ENCODE peak calls at places on chromosomes 5 and 9, in nine cellular contexts. One of them, this sample, is unnamed.

GRCh38 chr5:100867039-100867562 is 36.0 kb downstream of the ST8SIA4 start:
- DNase-seq in CD8-positive, alpha-beta T cell: no peak
- DNase-seq in astrocyte: no peak
- DNase-seq in AG10803: no peak
- DNase-seq in dorsolateral prefrontal cortex: no peak
- DNase-seq in breast epithelium: no peak
- DNase-seq in AG04449: no peak
- DNase-seq in AG04450: no peak
- DNase-seq in tibial artery: no peak
- DNase-seq in this sample: no peak

GRCh38 chr5:96509313-96509712 is 76.3 kb upstream of the PCSK1 start:
- DNase-seq in AG04449: no peak
- DNase-seq in CD8-positive, alpha-beta T cell: no peak
- DNase-seq in breast epithelium: no peak
- DNase-seq in AG04450: no peak
- DNase-seq in tibial artery: no peak
- DNase-seq in AG10803: peak
- DNase-seq in astrocyte: peak
- DNase-seq in dorsolateral prefrontal cortex: no peak
- DNase-seq in this sample: no peak

GRCh38 chr5:40437452-40437861 is 242.3 kb upstream of the PTGER4 start:
- DNase-seq in AG04450: no peak
- DNase-seq in AG04449: no peak
- DNase-seq in tibial artery: no peak
- DNase-seq in CD8-positive, alpha-beta T cell: no peak
- DNase-seq in breast epithelium: no peak
- DNase-seq in astrocyte: peak
- DNase-seq in dorsolateral prefrontal cortex: no peak
- DNase-seq in AG10803: peak
- DNase-seq in this sample: no peak

GRCh38 chr9:6584881-6585597 is 60.5 kb downstream of the GLDC start:
- DNase-seq in astrocyte: peak
- DNase-seq in breast epithelium: no peak
- DNase-seq in tibial artery: no peak
- DNase-seq in AG04450: no peak
- DNase-seq in dorsolateral prefrontal cortex: no peak
- DNase-seq in AG10803: peak
- DNase-seq in CD8-positive, alpha-beta T cell: no peak
- DNase-seq in AG04449: no peak
- DNase-seq in this sample: no peak

GRCh38 chr5:130550553-130550940 is 614.5 kb downstream of the HINT1 start:
- DNase-seq in astrocyte: peak
- DNase-seq in AG04450: no peak
- DNase-seq in AG04449: no peak
- DNase-seq in AG10803: no peak
- DNase-seq in breast epithelium: no peak
- DNase-seq in CD8-positive, alpha-beta T cell: no peak
- DNase-seq in dorsolateral prefrontal cortex: no peak
- DNase-seq in tibial artery: no peak
- DNase-seq in this sample: no peak

GRCh38 chr5:59652449-59652848 is 241.1 kb downstream of the PDE4D start:
- DNase-seq in CD8-positive, alpha-beta T cell: no peak
- DNase-seq in astrocyte: no peak
- DNase-seq in tibial artery: no peak
- DNase-seq in AG04449: no peak
- DNase-seq in dorsolateral prefrontal cortex: no peak
- DNase-seq in breast epithelium: no peak
- DNase-seq in AG10803: no peak
- DNase-seq in AG04450: no peak
- DNase-seq in this sample: no peak

GRCh38 chr9:86176468-86176867 is 77.1 kb upstream of the GOLM1 start:
- DNase-seq in dorsolateral prefrontal cortex: no peak
- DNase-seq in AG10803: no peak
- DNase-seq in astrocyte: peak
- DNase-seq in tibial artery: no peak
- DNase-seq in AG04449: no peak
- DNase-seq in CD8-positive, alpha-beta T cell: no peak
- DNase-seq in breast epithelium: no peak
- DNase-seq in AG04450: no peak
- DNase-seq in this sample: no peak

GRCh38 chr5:157159209-157159751 is 6.8 kb downstream of the GARIN3 start:
- DNase-seq in AG10803: no peak
- DNase-seq in dorsolateral prefrontal cortex: no peak
- DNase-seq in CD8-positive, alpha-beta T cell: no peak
- DNase-seq in AG04450: no peak
- DNase-seq in astrocyte: no peak
- DNase-seq in tibial artery: no peak
- DNase-seq in breast epithelium: no peak
- DNase-seq in AG04449: no peak
- DNase-seq in this sample: no peak

GRCh38 chr5:98454904-98455303 is 318.6 kb upstream of the RGMB start:
- DNase-seq in AG10803: peak
- DNase-seq in AG04449: peak
- DNase-seq in CD8-positive, alpha-beta T cell: no peak
- DNase-seq in AG04450: peak
- DNase-seq in dorsolateral prefrontal cortex: no peak
- DNase-seq in breast epithelium: no peak
- DNase-seq in astrocyte: peak
- DNase-seq in tibial artery: no peak
- DNase-seq in this sample: no peak

GRCh38 chr9:70111042-70111602 is 67.5 kb downstream of the MAMDC2 start:
- DNase-seq in astrocyte: peak
- DNase-seq in tibial artery: peak
- DNase-seq in AG04450: peak
- DNase-seq in dorsolateral prefrontal cortex: peak
- DNase-seq in AG10803: peak
- DNase-seq in CD8-positive, alpha-beta T cell: peak
- DNase-seq in breast epithelium: peak
- DNase-seq in AG04449: no peak
- DNase-seq in this sample: peak

GRCh38 chr5:10145922-10146321 is 103.8 kb downstream of the ATPSCKMT start:
- DNase-seq in CD8-positive, alpha-beta T cell: no peak
- DNase-seq in breast epithelium: no peak
- DNase-seq in dorsolateral prefrontal cortex: no peak
- DNase-seq in AG04449: peak
- DNase-seq in astrocyte: peak
- DNase-seq in tibial artery: no peak
- DNase-seq in AG10803: peak
- DNase-seq in AG04450: peak
- DNase-seq in this sample: peak

GRCh38 chr5:180209137-180209581 is at the start of gene RASGEF1C:
- DNase-seq in AG04449: no peak
- DNase-seq in AG10803: peak
- DNase-seq in astrocyte: peak
- DNase-seq in dorsolateral prefrontal cortex: no peak
- DNase-seq in CD8-positive, alpha-beta T cell: peak
- DNase-seq in tibial artery: no peak
- DNase-seq in breast epithelium: no peak
- DNase-seq in AG04450: peak
- DNase-seq in this sample: no peak

GRCh38 chr5:149895416-149896345 is 48.9 kb downstream of the PDE6A start:
- DNase-seq in dorsolateral prefrontal cortex: no peak
- DNase-seq in breast epithelium: no peak
- DNase-seq in AG10803: no peak
- DNase-seq in AG04450: no peak
- DNase-seq in tibial artery: no peak
- DNase-seq in AG04449: no peak
- DNase-seq in astrocyte: peak
- DNase-seq in CD8-positive, alpha-beta T cell: no peak
- DNase-seq in this sample: no peak

GRCh38 chr9:4837126-4837767 is 44.5 kb downstream of the RCL1 start:
- DNase-seq in breast epithelium: no peak
- DNase-seq in AG04450: no peak
- DNase-seq in dorsolateral prefrontal cortex: no peak
- DNase-seq in CD8-positive, alpha-beta T cell: no peak
- DNase-seq in tibial artery: peak
- DNase-seq in AG04449: no peak
- DNase-seq in astrocyte: peak
- DNase-seq in AG10803: peak
- DNase-seq in this sample: no peak

GRCh38 chr9:105103776-105104175 is 140.7 kb upstream of the SLC44A1 start:
- DNase-seq in CD8-positive, alpha-beta T cell: no peak
- DNase-seq in AG04450: no peak
- DNase-seq in tibial artery: no peak
- DNase-seq in AG10803: no peak
- DNase-seq in astrocyte: peak
- DNase-seq in AG04449: no peak
- DNase-seq in dorsolateral prefrontal cortex: no peak
- DNase-seq in breast epithelium: no peak
- DNase-seq in this sample: no peak

GRCh38 chr5:171442287-171443042 is 23.0 kb downstream of the FGF18 start:
- DNase-seq in AG04450: peak
- DNase-seq in CD8-positive, alpha-beta T cell: no peak
- DNase-seq in dorsolateral prefrontal cortex: no peak
- DNase-seq in AG04449: no peak
- DNase-seq in breast epithelium: no peak
- DNase-seq in tibial artery: no peak
- DNase-seq in AG10803: no peak
- DNase-seq in astrocyte: peak
- DNase-seq in this sample: no peak

GRCh38 chr5:163498886-163499285 is 6.5 kb upstream of the MAT2B start:
- DNase-seq in AG10803: no peak
- DNase-seq in AG04450: no peak
- DNase-seq in dorsolateral prefrontal cortex: no peak
- DNase-seq in tibial artery: no peak
- DNase-seq in breast epithelium: no peak
- DNase-seq in AG04449: no peak
- DNase-seq in astrocyte: peak
- DNase-seq in CD8-positive, alpha-beta T cell: no peak
- DNase-seq in this sample: no peak

GRCh38 chr5:87410941-87411340 is 1.8 kb downstream of the CCNH start:
- DNase-seq in astrocyte: peak
- DNase-seq in AG04449: peak
- DNase-seq in AG04450: no peak
- DNase-seq in CD8-positive, alpha-beta T cell: no peak
- DNase-seq in tibial artery: no peak
- DNase-seq in AG10803: peak
- DNase-seq in dorsolateral prefrontal cortex: no peak
- DNase-seq in breast epithelium: no peak
- DNase-seq in this sample: no peak

GRCh38 chr5:95812100-95812472 is 10.4 kb downstream of the GLRX start:
- DNase-seq in astrocyte: no peak
- DNase-seq in dorsolateral prefrontal cortex: no peak
- DNase-seq in AG10803: no peak
- DNase-seq in AG04449: no peak
- DNase-seq in tibial artery: no peak
- DNase-seq in breast epithelium: no peak
- DNase-seq in CD8-positive, alpha-beta T cell: no peak
- DNase-seq in AG04450: no peak
- DNase-seq in this sample: no peak

GRCh38 chr9:110066929-110067716 is 140.8 kb downstream of the C9orf152 start:
- DNase-seq in dorsolateral prefrontal cortex: no peak
- DNase-seq in CD8-positive, alpha-beta T cell: no peak
- DNase-seq in AG04449: no peak
- DNase-seq in AG10803: peak
- DNase-seq in astrocyte: no peak
- DNase-seq in tibial artery: no peak
- DNase-seq in breast epithelium: no peak
- DNase-seq in AG04450: no peak
- DNase-seq in this sample: no peak
- H3K4me3 ChIP-seq in dorsolateral prefrontal cortex: no peak
- H3K4me3 ChIP-seq in CD8-positive, alpha-beta T cell: no peak
- H3K4me3 ChIP-seq in AG04449: no peak
- H3K4me3 ChIP-seq in AG10803: no peak
- H3K4me3 ChIP-seq in astrocyte: no peak
- H3K4me3 ChIP-seq in tibial artery: no peak
- H3K4me3 ChIP-seq in breast epithelium: no peak
- H3K4me3 ChIP-seq in AG04450: no peak
- H3K4me3 ChIP-seq in this sample: no peak

GRCh38 chr9:91321691-91322090 is 40.0 kb downstream of the AUH start:
- DNase-seq in astrocyte: no peak
- DNase-seq in tibial artery: no peak
- DNase-seq in CD8-positive, alpha-beta T cell: no peak
- DNase-seq in AG10803: no peak
- DNase-seq in breast epithelium: no peak
- DNase-seq in AG04449: no peak
- DNase-seq in AG04450: no peak
- DNase-seq in dorsolateral prefrontal cortex: no peak
- DNase-seq in this sample: no peak
- TF ChIP-seq CTCF in astrocyte: no peak
- TF ChIP-seq CTCF in tibial artery: no peak
- TF ChIP-seq CTCF in CD8-positive, alpha-beta T cell: no peak
- TF ChIP-seq CTCF in AG10803: no peak
- TF ChIP-seq CTCF in breast epithelium: no peak
- TF ChIP-seq CTCF in AG04449: no peak
- TF ChIP-seq CTCF in AG04450: no peak
- TF ChIP-seq CTCF in dorsolateral prefrontal cortex: no peak
- TF ChIP-seq CTCF in this sample: no peak

GRCh38 chr9:129714393-129715051 is 38.3 kb downstream of the PTGES start:
- DNase-seq in AG04450: no peak
- DNase-seq in breast epithelium: no peak
- DNase-seq in astrocyte: peak
- DNase-seq in AG04449: no peak
- DNase-seq in AG10803: peak
- DNase-seq in tibial artery: no peak
- DNase-seq in CD8-positive, alpha-beta T cell: no peak
- DNase-seq in dorsolateral prefrontal cortex: peak
- DNase-seq in this sample: no peak

GRCh38 chr9:129709471-129710460 is 43.1 kb downstream of the PTGES start:
- DNase-seq in AG04450: no peak
- DNase-seq in CD8-positive, alpha-beta T cell: no peak
- DNase-seq in breast epithelium: no peak
- DNase-seq in AG10803: peak
- DNase-seq in astrocyte: no peak
- DNase-seq in dorsolateral prefrontal cortex: no peak
- DNase-seq in AG04449: no peak
- DNase-seq in tibial artery: no peak
- DNase-seq in this sample: no peak

GRCh38 chr9:129716091-129716490 is 36.8 kb downstream of the PTGES start:
- DNase-seq in dorsolateral prefrontal cortex: no peak
- DNase-seq in AG04449: no peak
- DNase-seq in tibial artery: no peak
- DNase-seq in AG04450: no peak
- DNase-seq in astrocyte: peak
- DNase-seq in CD8-positive, alpha-beta T cell: no peak
- DNase-seq in breast epithelium: no peak
- DNase-seq in AG10803: peak
- DNase-seq in this sample: no peak

GRCh38 chr9:129708799-129709198 is 43.4 kb downstream of the PRRX2 start:
- DNase-seq in astrocyte: no peak
- DNase-seq in breast epithelium: no peak
- DNase-seq in AG10803: peak
- DNase-seq in dorsolateral prefrontal cortex: no peak
- DNase-seq in AG04450: no peak
- DNase-seq in CD8-positive, alpha-beta T cell: no peak
- DNase-seq in tibial artery: no peak
- DNase-seq in AG04449: no peak
- DNase-seq in this sample: no peak

GRCh38 chr9:129712595-129713524 is 40.0 kb downstream of the PTGES start:
- DNase-seq in CD8-positive, alpha-beta T cell: no peak
- DNase-seq in AG10803: peak
- DNase-seq in dorsolateral prefrontal cortex: no peak
- DNase-seq in AG04449: peak
- DNase-seq in tibial artery: no peak
- DNase-seq in astrocyte: peak
- DNase-seq in AG04450: peak
- DNase-seq in breast epithelium: no peak
- DNase-seq in this sample: no peak
- H3K4me3 ChIP-seq in CD8-positive, alpha-beta T cell: peak
- H3K4me3 ChIP-seq in AG10803: peak
- H3K4me3 ChIP-seq in dorsolateral prefrontal cortex: no peak
- H3K4me3 ChIP-seq in AG04449: peak
- H3K4me3 ChIP-seq in tibial artery: peak
- H3K4me3 ChIP-seq in astrocyte: peak
- H3K4me3 ChIP-seq in AG04450: peak
- H3K4me3 ChIP-seq in breast epithelium: no peak
- H3K4me3 ChIP-seq in this sample: no peak

GRCh38 chr5:178859625-178860521 is at the start of gene ZNF354B:
- DNase-seq in tibial artery: peak
- DNase-seq in CD8-positive, alpha-beta T cell: peak
- DNase-seq in AG04450: peak
- DNase-seq in AG04449: peak
- DNase-seq in breast epithelium: peak
- DNase-seq in AG10803: peak
- DNase-seq in astrocyte: peak
- DNase-seq in dorsolateral prefrontal cortex: peak
- DNase-seq in this sample: peak
- TF ChIP-seq CTCF in tibial artery: no peak
- TF ChIP-seq CTCF in CD8-positive, alpha-beta T cell: no peak
- TF ChIP-seq CTCF in AG04450: peak
- TF ChIP-seq CTCF in AG04449: peak
- TF ChIP-seq CTCF in breast epithelium: peak
- TF ChIP-seq CTCF in AG10803: peak
- TF ChIP-seq CTCF in astrocyte: no peak
- TF ChIP-seq CTCF in dorsolateral prefrontal cortex: peak
- TF ChIP-seq CTCF in this sample: no peak